ENCODE peak calls at places on chromosomes 3 and 15, in four cellular contexts. T is endodermal cell, I is tibial artery, B is transverse colon. R is an unnamed sample.

GRCh38 chr15:82197734-82198594 is 64.6 kb downstream of the EFL1 start:
- DNase-seq in T (peak; percentile 90), I (peak; percentile 62), B (peak; percentile 60), R (peak; percentile 81)

GRCh38 chr15:31457631-31458526 is 131.2 kb downstream of the KLF13 start:
- DNase-seq in T (peak; percentile 48), I (peak; percentile 61), B (no peak), R (peak; percentile 68)

GRCh38 chr3:177778633-177779032 is 581.4 kb upstream of the TBL1XR1 start:
- DNase-seq in T (no peak), I (no peak), B (no peak), R (no peak)

GRCh38 chr3:149596136-149596770 is 61.6 kb downstream of the WWTR1 start:
- DNase-seq in T (no peak), I (no peak), B (no peak), R (no peak)

GRCh38 chr3:33386631-33387030 is 53.6 kb downstream of the UBP1 start:
- DNase-seq in T (no peak), I (no peak), B (no peak), R (no peak)

GRCh38 chr3:107846282-107846852 is 244.5 kb downstream of the CD47 start:
- DNase-seq in T (peak; percentile 94), I (peak; percentile 53), B (peak; percentile 66), R (peak; percentile 77)

GRCh38 chr3:66378256-66378655 is 122.6 kb downstream of the LRIG1 start:
- DNase-seq in T (peak; percentile 84), I (no peak), B (no peak), R (no peak)

GRCh38 chr3:148074916-148075315 is 622.8 kb upstream of the AGTR1 start:
- DNase-seq in T (no peak), I (no peak), B (no peak), R (no peak)

GRCh38 chr3:51777985-51778384 is 1.1 kb downstream of the IQCF6 start:
- DNase-seq in T (no peak), I (no peak), B (no peak), R (no peak)

GRCh38 chr3:78798266-78798832 is 969.4 kb downstream of the ROBO1 start:
- DNase-seq in T (no peak), I (no peak), B (no peak), R (no peak)

GRCh38 chr15:34855893-34856292 is 60.5 kb upstream of the ACTC1 start:
- DNase-seq in T (no peak), I (no peak), B (no peak), R (no peak)

GRCh38 chr3:30232142-30232541 is 374.3 kb upstream of the TGFBR2 start:
- DNase-seq in T (no peak), I (no peak), B (no peak), R (peak; percentile 77)

GRCh38 chr3:135226057-135226456 is 431.0 kb downstream of the EPHB1 start:
- DNase-seq in T (no peak), I (no peak), B (no peak), R (no peak)

GRCh38 chr3:186589115-186589514 is 18.6 kb downstream of the DNAJB11 start:
- DNase-seq in T (no peak), I (no peak), B (no peak), R (no peak)

GRCh38 chr3:128075516-128076464 is 23.6 kb downstream of the SEC61A1 start:
- DNase-seq in T (peak; percentile 98), I (peak; percentile 76), B (peak; percentile 91), R (peak; percentile 86)

GRCh38 chr3:11438636-11439035 is 166.4 kb downstream of the ATG7 start:
- DNase-seq in T (peak; percentile 49), I (no peak), B (no peak), R (no peak)

GRCh38 chr3:514206-514605 is 317.6 kb downstream of the CHL1 start:
- DNase-seq in T (no peak), I (no peak), B (no peak), R (no peak)

GRCh38 chr3:8962226-8962861 is 928 bp downstream of the RAD18 start:
- DNase-seq in T (no peak), I (no peak), B (no peak), R (no peak)

GRCh38 chr15:67678948-67679347 is 136.4 kb downstream of the MAP2K5 start:
- DNase-seq in T (no peak), I (no peak), B (no peak), R (no peak)

GRCh38 chr15:71802770-71803169 is 7.6 kb upstream of the NR2E3 start:
- DNase-seq in T (peak; percentile 87), I (no peak), B (no peak), R (no peak)
- TF ChIP-seq CTCF in T (peak; percentile 85), I (no peak), B (no peak), R (peak; percentile 10)

GRCh38 chr3:77535116-77535515 is 495.2 kb downstream of the ROBO2 start:
- DNase-seq in T (no peak), I (no peak), B (no peak), R (no peak)

GRCh38 chr3:77526573-77526972 is 486.7 kb downstream of the ROBO2 start:
- DNase-seq in T (no peak), I (no peak), B (no peak), R (no peak)

GRCh38 chr3:77536038-77536775 is 496.3 kb downstream of the ROBO2 start:
- DNase-seq in T (peak; percentile 54), I (no peak), B (no peak), R (no peak)

GRCh38 chr3:77529522-77529921 is 489.6 kb downstream of the ROBO2 start:
- DNase-seq in T (no peak), I (no peak), B (no peak), R (no peak)

DNA sequence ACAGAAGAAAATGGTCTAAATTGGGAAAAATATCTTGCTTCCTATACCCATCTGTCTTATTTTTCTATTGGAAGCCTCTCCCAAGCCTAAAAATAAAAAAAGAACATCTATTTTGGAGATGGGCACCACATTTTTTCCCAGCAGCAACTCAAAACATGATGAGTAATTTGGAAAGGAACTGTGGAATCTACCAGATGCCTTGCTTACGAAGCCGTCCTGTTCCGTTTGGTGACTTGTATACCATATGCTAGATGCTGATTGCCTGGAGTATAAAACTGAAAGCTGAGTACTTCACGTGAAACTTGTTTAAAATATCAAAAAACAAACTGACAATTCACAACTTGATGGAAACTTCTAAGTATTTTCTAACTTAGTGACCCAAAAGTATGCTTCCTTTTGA is 491.0 kb downstream of the ROBO2 start:
- DNase-seq in T (no peak), I (no peak), B (no peak), R (no peak)
- H3K27ac ChIP-seq in T (no peak overlapping the region), I (peak overlapping the region; percentile 73), B (no peak overlapping the region), R (no peak overlapping the region)

GRCh38 chr3:158765518-158766205 is 33.4 kb upstream of the RARRES1 start:
- DNase-seq in T (no peak), I (no peak), B (no peak), R (no peak)
- H3K9me3 ChIP-seq in T (no peaks in the 10 kb centered on the region), I (no peaks in the 10 kb centered on the region), B (no peaks in the 10 kb centered on the region), R (no peaks in the 10 kb centered on the region)

GRCh38 chr3:13335062-13335461 is 85.1 kb downstream of the NUP210 start:
- DNase-seq in T (no peak), I (no peak), B (no peak), R (no peak)
- TF ChIP-seq CTCF in T (no peak), I (no peak), B (no peak), R (no peak)

DNA sequence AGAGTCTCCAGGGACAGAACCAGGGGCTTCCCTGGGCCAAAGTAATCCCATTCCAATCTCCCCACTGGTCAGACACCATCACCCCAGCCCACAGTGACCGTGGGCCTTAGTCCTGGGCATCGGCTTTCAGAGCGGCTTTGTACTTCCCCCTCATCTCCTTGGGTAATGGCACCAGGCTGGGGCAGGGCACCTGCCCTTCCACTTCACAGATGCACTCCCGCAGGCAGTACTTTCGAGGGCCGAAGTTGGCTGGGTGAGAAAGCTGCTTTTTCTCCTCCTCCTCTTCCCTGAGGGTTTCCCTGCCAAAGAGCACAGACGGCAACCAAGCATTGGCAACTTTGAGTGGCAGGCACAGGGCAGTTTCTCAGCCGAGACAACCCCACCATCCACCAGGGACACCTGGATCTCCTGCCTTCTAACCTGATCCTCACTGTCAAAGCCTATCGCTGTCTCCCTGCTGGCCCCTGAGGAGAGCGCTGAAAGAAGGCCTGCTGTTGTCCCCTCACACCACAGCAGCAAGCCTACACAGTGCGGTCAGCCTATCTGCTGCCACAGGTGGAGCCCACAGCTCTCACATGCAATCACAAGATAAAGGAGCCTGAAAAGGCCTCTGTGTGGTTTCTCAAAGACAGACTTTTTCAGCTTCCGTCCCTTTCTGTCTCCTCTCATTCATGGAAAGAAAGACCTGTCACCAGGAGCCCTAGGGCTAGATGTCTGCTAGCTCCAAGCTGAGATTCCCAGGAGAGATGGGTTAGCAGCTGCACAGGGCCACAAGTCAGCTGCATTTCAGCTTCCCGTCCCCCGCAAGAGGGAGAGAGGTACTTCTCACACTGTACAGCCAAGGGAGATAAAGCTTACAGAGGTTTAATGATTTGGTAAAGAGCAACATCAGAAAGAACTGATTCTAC is 12.5 kb downstream of the MRPS25 start:
- DNase-seq in T (peak; percentile 67), I (no peak), B (no peak), R (no peak)
- H3K27ac ChIP-seq in T (peak overlapping the region; percentile 64), I (no peak overlapping the region), B (no peak overlapping the region), R (no peak overlapping the region)